ENCODE peak calls at places on chromosomes 5 and 9, in nine cellular contexts. One of them, this sample, is unnamed.

GRCh38 chr9:22037954-22038690 is 29.0 kb upstream of the CDKN2B start:
- DNase-seq in HCT116: peak; percentile 33
- DNase-seq in stomach: no peak
- DNase-seq in HL-60: peak; percentile 36
- DNase-seq in K562: no peak
- DNase-seq in GM23338: peak; percentile 18
- DNase-seq in transverse colon: no peak
- DNase-seq in sigmoid colon: no peak
- DNase-seq in GM12878: no peak
- DNase-seq in this sample: no peak

GRCh38 chr5:37757980-37758582 is 81.8 kb downstream of the GDNF start:
- DNase-seq in stomach: no peak
- DNase-seq in K562: no peak
- DNase-seq in transverse colon: no peak
- DNase-seq in HCT116: no peak
- DNase-seq in GM12878: no peak
- DNase-seq in HL-60: no peak
- DNase-seq in GM23338: no peak
- DNase-seq in sigmoid colon: no peak
- DNase-seq in this sample: no peak

GRCh38 chr9:105103776-105104175 is 140.7 kb upstream of the SLC44A1 start:
- DNase-seq in sigmoid colon: no peak
- DNase-seq in K562: no peak
- DNase-seq in stomach: no peak
- DNase-seq in HL-60: no peak
- DNase-seq in GM12878: no peak
- DNase-seq in transverse colon: no peak
- DNase-seq in HCT116: no peak
- DNase-seq in GM23338: no peak
- DNase-seq in this sample: no peak

GRCh38 chr5:42840279-42840678 is 28.6 kb upstream of the SELENOP start:
- DNase-seq in stomach: peak; percentile 88
- DNase-seq in HCT116: no peak
- DNase-seq in K562: no peak
- DNase-seq in HL-60: peak; percentile 38
- DNase-seq in sigmoid colon: peak; percentile 81
- DNase-seq in GM23338: no peak
- DNase-seq in transverse colon: peak; percentile 19
- DNase-seq in GM12878: no peak
- DNase-seq in this sample: peak; percentile 76

GRCh38 chr9:28234133-28234898 is 661.0 kb upstream of the C9orf72 start:
- DNase-seq in transverse colon: no peak
- DNase-seq in GM12878: no peak
- DNase-seq in GM23338: no peak
- DNase-seq in sigmoid colon: no peak
- DNase-seq in HL-60: no peak
- DNase-seq in HCT116: no peak
- DNase-seq in stomach: no peak
- DNase-seq in K562: no peak
- DNase-seq in this sample: no peak

GRCh38 chr9:132014218-132014800 is 65.4 kb downstream of the MED27 start:
- DNase-seq in K562: no peak
- DNase-seq in sigmoid colon: no peak
- DNase-seq in stomach: no peak
- DNase-seq in HL-60: no peak
- DNase-seq in GM12878: no peak
- DNase-seq in HCT116: no peak
- DNase-seq in GM23338: no peak
- DNase-seq in transverse colon: no peak
- DNase-seq in this sample: no peak

GRCh38 chr5:25669645-25670401 is 1025.0 kb upstream of the CDH10 start:
- DNase-seq in HCT116: no peak
- DNase-seq in K562: no peak
- DNase-seq in transverse colon: no peak
- DNase-seq in GM12878: no peak
- DNase-seq in HL-60: no peak
- DNase-seq in sigmoid colon: no peak
- DNase-seq in stomach: no peak
- DNase-seq in GM23338: no peak
- DNase-seq in this sample: no peak

GRCh38 chr5:110973510-110973909 is 98.0 kb upstream of the TSLP start:
- DNase-seq in HCT116: no peak
- DNase-seq in GM23338: peak; percentile 43
- DNase-seq in GM12878: no peak
- DNase-seq in K562: no peak
- DNase-seq in HL-60: no peak
- DNase-seq in transverse colon: no peak
- DNase-seq in sigmoid colon: no peak
- DNase-seq in stomach: no peak
- DNase-seq in this sample: no peak

GRCh38 chr5:159227452-159227851 is 18.1 kb upstream of the RNF145 start:
- DNase-seq in transverse colon: no peak
- DNase-seq in GM23338: no peak
- DNase-seq in sigmoid colon: no peak
- DNase-seq in K562: no peak
- DNase-seq in GM12878: no peak
- DNase-seq in HCT116: no peak
- DNase-seq in HL-60: no peak
- DNase-seq in stomach: no peak
- DNase-seq in this sample: no peak

GRCh38 chr9:17571825-17572224 is 7.0 kb upstream of the SH3GL2 start:
- DNase-seq in HL-60: no peak
- DNase-seq in K562: no peak
- DNase-seq in HCT116: no peak
- DNase-seq in transverse colon: no peak
- DNase-seq in sigmoid colon: no peak
- DNase-seq in GM23338: peak; percentile 67
- DNase-seq in GM12878: no peak
- DNase-seq in stomach: no peak
- DNase-seq in this sample: no peak

GRCh38 chr5:11719888-11720481 is 184.3 kb downstream of the CTNND2 start:
- DNase-seq in stomach: peak; percentile 32
- DNase-seq in HCT116: no peak
- DNase-seq in sigmoid colon: no peak
- DNase-seq in GM23338: peak; percentile 89
- DNase-seq in HL-60: peak; percentile 2
- DNase-seq in K562: peak; percentile 23
- DNase-seq in transverse colon: peak; percentile 25
- DNase-seq in GM12878: no peak
- DNase-seq in this sample: peak; percentile 20

GRCh38 chr5:124280044-124280443 is 466.4 kb downstream of the ZNF608 start:
- DNase-seq in GM23338: no peak
- DNase-seq in GM12878: no peak
- DNase-seq in HCT116: no peak
- DNase-seq in sigmoid colon: no peak
- DNase-seq in stomach: no peak
- DNase-seq in HL-60: no peak
- DNase-seq in transverse colon: no peak
- DNase-seq in K562: no peak
- DNase-seq in this sample: no peak

GRCh38 chr5:15483348-15484090 is 16.5 kb upstream of the FBXL7 start:
- DNase-seq in GM12878: no peak
- DNase-seq in HL-60: no peak
- DNase-seq in GM23338: no peak
- DNase-seq in stomach: no peak
- DNase-seq in HCT116: no peak
- DNase-seq in sigmoid colon: no peak
- DNase-seq in transverse colon: no peak
- DNase-seq in K562: no peak
- DNase-seq in this sample: no peak

GRCh38 chr5:96517294-96517693 is 84.2 kb upstream of the PCSK1 start:
- DNase-seq in HCT116: no peak
- DNase-seq in stomach: no peak
- DNase-seq in HL-60: no peak
- DNase-seq in K562: no peak
- DNase-seq in sigmoid colon: no peak
- DNase-seq in GM23338: no peak
- DNase-seq in GM12878: no peak
- DNase-seq in transverse colon: no peak
- DNase-seq in this sample: no peak
- TF ChIP-seq POLR2AphosphoS5 in HCT116: no peak
- TF ChIP-seq POLR2AphosphoS5 in stomach: no peak
- TF ChIP-seq POLR2AphosphoS5 in HL-60: no peak
- TF ChIP-seq POLR2AphosphoS5 in K562: no peak
- TF ChIP-seq POLR2AphosphoS5 in sigmoid colon: no peak
- TF ChIP-seq POLR2AphosphoS5 in GM23338: no peak
- TF ChIP-seq POLR2AphosphoS5 in GM12878: no peak
- TF ChIP-seq POLR2AphosphoS5 in transverse colon: no peak
- TF ChIP-seq POLR2AphosphoS5 in this sample: no peak

GRCh38 chr5:177355162-177355867 is 2.4 kb upstream of the RGS14 start:
- DNase-seq in HCT116: no peak
- DNase-seq in K562: no peak
- DNase-seq in sigmoid colon: no peak
- DNase-seq in GM23338: no peak
- DNase-seq in GM12878: no peak
- DNase-seq in stomach: no peak
- DNase-seq in HL-60: no peak
- DNase-seq in transverse colon: no peak
- DNase-seq in this sample: no peak

GRCh38 chr5:177353093-177353492 is 1.6 kb upstream of the LMAN2 start:
- DNase-seq in stomach: no peak
- DNase-seq in HCT116: no peak
- DNase-seq in HL-60: no peak
- DNase-seq in GM12878: no peak
- DNase-seq in transverse colon: no peak
- DNase-seq in sigmoid colon: no peak
- DNase-seq in K562: no peak
- DNase-seq in GM23338: no peak
- DNase-seq in this sample: no peak

GRCh38 chr5:177355868-177356168 is 1.9 kb upstream of the RGS14 start:
- DNase-seq in HL-60: peak; percentile 55
- DNase-seq in GM23338: no peak
- DNase-seq in GM12878: no peak
- DNase-seq in sigmoid colon: no peak
- DNase-seq in HCT116: no peak
- DNase-seq in transverse colon: no peak
- DNase-seq in stomach: no peak
- DNase-seq in K562: peak; percentile 11
- DNase-seq in this sample: no peak

GRCh38 chr5:177354716-177355115 is 3.0 kb upstream of the RGS14 start:
- DNase-seq in HL-60: no peak
- DNase-seq in HCT116: no peak
- DNase-seq in transverse colon: no peak
- DNase-seq in GM12878: no peak
- DNase-seq in GM23338: no peak
- DNase-seq in sigmoid colon: no peak
- DNase-seq in stomach: no peak
- DNase-seq in K562: no peak
- DNase-seq in this sample: no peak

GRCh38 chr5:177354256-177354655 is 2.8 kb upstream of the LMAN2 start:
- DNase-seq in sigmoid colon: no peak
- DNase-seq in stomach: no peak
- DNase-seq in K562: no peak
- DNase-seq in GM12878: no peak
- DNase-seq in HCT116: no peak
- DNase-seq in transverse colon: no peak
- DNase-seq in HL-60: no peak
- DNase-seq in GM23338: no peak
- DNase-seq in this sample: no peak
- H3K4me3 ChIP-seq in sigmoid colon: no peak overlapping the region
- H3K4me3 ChIP-seq in stomach: no peak overlapping the region
- H3K4me3 ChIP-seq in K562: no peak overlapping the region
- H3K4me3 ChIP-seq in GM12878: no peak overlapping the region
- H3K4me3 ChIP-seq in HCT116: no peak overlapping the region
- H3K4me3 ChIP-seq in transverse colon: no peak overlapping the region
- H3K4me3 ChIP-seq in HL-60: no peak overlapping the region
- H3K4me3 ChIP-seq in GM23338: no peak overlapping the region
- H3K4me3 ChIP-seq in this sample: no peak overlapping the region

DNA sequence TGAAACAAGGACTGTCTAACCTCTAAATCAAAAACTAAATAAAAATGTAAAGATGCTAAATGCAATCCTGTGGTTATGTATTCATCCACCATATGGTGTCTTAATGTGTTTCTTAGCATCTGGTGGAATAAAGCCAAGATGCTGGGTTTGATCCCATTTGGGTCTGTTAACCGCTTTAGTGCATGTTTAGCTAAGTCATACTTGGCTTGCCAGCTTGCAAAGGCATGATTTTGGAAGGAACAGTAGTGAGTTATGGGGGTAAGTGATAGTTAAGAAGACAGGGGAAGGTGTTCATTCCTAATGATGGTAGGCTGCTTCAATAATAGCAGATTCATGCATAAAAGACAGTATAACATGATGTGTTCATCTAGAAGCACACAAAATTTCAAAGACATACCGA is 139.0 kb upstream of the SLC27A6 start:
- DNase-seq in transverse colon: no peak
- DNase-seq in HCT116: no peak
- DNase-seq in GM23338: no peak
- DNase-seq in K562: no peak
- DNase-seq in stomach: no peak
- DNase-seq in HL-60: no peak
- DNase-seq in GM12878: no peak
- DNase-seq in sigmoid colon: no peak
- DNase-seq in this sample: no peak
- TF ChIP-seq POLR2AphosphoS5 in transverse colon: no peak
- TF ChIP-seq POLR2AphosphoS5 in HCT116: no peak
- TF ChIP-seq POLR2AphosphoS5 in GM23338: no peak
- TF ChIP-seq POLR2AphosphoS5 in K562: no peak
- TF ChIP-seq POLR2AphosphoS5 in stomach: no peak
- TF ChIP-seq POLR2AphosphoS5 in HL-60: no peak
- TF ChIP-seq POLR2AphosphoS5 in GM12878: no peak
- TF ChIP-seq POLR2AphosphoS5 in sigmoid colon: no peak
- TF ChIP-seq POLR2AphosphoS5 in this sample: no peak

GRCh38 chr5:140989254-140989653 is 23.0 kb downstream of the PCDHAC2 start:
- DNase-seq in K562: no peak
- DNase-seq in HL-60: no peak
- DNase-seq in HCT116: no peak
- DNase-seq in GM23338: no peak
- DNase-seq in GM12878: no peak
- DNase-seq in sigmoid colon: no peak
- DNase-seq in transverse colon: no peak
- DNase-seq in stomach: no peak
- DNase-seq in this sample: no peak
- H3K4me3 ChIP-seq in K562: no peak overlapping the region
- H3K4me3 ChIP-seq in HL-60: no peak overlapping the region
- H3K4me3 ChIP-seq in HCT116: no peak overlapping the region
- H3K4me3 ChIP-seq in GM23338: no peak overlapping the region
- H3K4me3 ChIP-seq in GM12878: no peak overlapping the region
- H3K4me3 ChIP-seq in sigmoid colon: no peak overlapping the region
- H3K4me3 ChIP-seq in transverse colon: no peak overlapping the region
- H3K4me3 ChIP-seq in stomach: no peak overlapping the region
- H3K4me3 ChIP-seq in this sample: no peak overlapping the region

GRCh38 chr9:89177401-89178161 is 1.0 kb downstream of the SHC3 start:
- DNase-seq in HCT116: no peak
- DNase-seq in HL-60: no peak
- DNase-seq in K562: no peak
- DNase-seq in GM12878: no peak
- DNase-seq in stomach: no peak
- DNase-seq in sigmoid colon: no peak
- DNase-seq in GM23338: peak; percentile 67
- DNase-seq in transverse colon: no peak
- DNase-seq in this sample: no peak
- TF ChIP-seq POLR2AphosphoS5 in HCT116: no peak
- TF ChIP-seq POLR2AphosphoS5 in HL-60: no peak
- TF ChIP-seq POLR2AphosphoS5 in K562: no peak
- TF ChIP-seq POLR2AphosphoS5 in GM12878: no peak
- TF ChIP-seq POLR2AphosphoS5 in stomach: no peak
- TF ChIP-seq POLR2AphosphoS5 in sigmoid colon: no peak
- TF ChIP-seq POLR2AphosphoS5 in GM23338: no peak
- TF ChIP-seq POLR2AphosphoS5 in transverse colon: no peak
- TF ChIP-seq POLR2AphosphoS5 in this sample: no peak

This sample was measured in breast epithelium.